ENCODE peak calls at places on chromosomes 2 and 18, in ten cellular contexts. One of them, this sample, is unnamed.

GRCh38 chr2:60445684-60446184 is 107.7 kb downstream of the BCL11A start:
- DNase-seq in thyroid gland: no peak
- DNase-seq in NCI-H1417: peak; percentile 27
- DNase-seq in heart left ventricle: no peak
- DNase-seq in pancreas: no peak
- DNase-seq in small intestine: peak; percentile 38
- DNase-seq in T-helper 17 cell: no peak
- DNase-seq in WTC11: no peak
- DNase-seq in stimulated activated CD8-positive, alpha-beta memory T cell treated with anti-CD3 and anti-CD28 coated beads, Interleukin-15, amount 100 ng/mL, for 24 hours: no peak
- DNase-seq in RPMI8226: peak; percentile 46
- DNase-seq in this sample: no peak

GRCh38 chr2:33491685-33492084 is 15.2 kb downstream of the RASGRP3 start:
- DNase-seq in T-helper 17 cell: no peak
- DNase-seq in heart left ventricle: no peak
- DNase-seq in NCI-H1417: no peak
- DNase-seq in RPMI8226: no peak
- DNase-seq in WTC11: peak; percentile 38
- DNase-seq in thyroid gland: peak; percentile 60
- DNase-seq in small intestine: no peak
- DNase-seq in pancreas: no peak
- DNase-seq in stimulated activated CD8-positive, alpha-beta memory T cell treated with anti-CD3 and anti-CD28 coated beads, Interleukin-15, amount 100 ng/mL, for 24 hours: no peak
- DNase-seq in this sample: no peak

GRCh38 chr2:119756837-119757236 is 2.9 kb upstream of the PTPN4 start:
- DNase-seq in T-helper 17 cell: no peak
- DNase-seq in NCI-H1417: no peak
- DNase-seq in WTC11: no peak
- DNase-seq in stimulated activated CD8-positive, alpha-beta memory T cell treated with anti-CD3 and anti-CD28 coated beads, Interleukin-15, amount 100 ng/mL, for 24 hours: no peak
- DNase-seq in small intestine: peak; percentile 67
- DNase-seq in thyroid gland: peak; percentile 88
- DNase-seq in pancreas: peak; percentile 63
- DNase-seq in heart left ventricle: peak; percentile 74
- DNase-seq in RPMI8226: no peak
- DNase-seq in this sample: peak; percentile 92

GRCh38 chr2:183347969-183348368 is 223.7 kb downstream of the NUP35 start:
- DNase-seq in small intestine: no peak
- DNase-seq in RPMI8226: no peak
- DNase-seq in pancreas: no peak
- DNase-seq in stimulated activated CD8-positive, alpha-beta memory T cell treated with anti-CD3 and anti-CD28 coated beads, Interleukin-15, amount 100 ng/mL, for 24 hours: no peak
- DNase-seq in thyroid gland: no peak
- DNase-seq in WTC11: no peak
- DNase-seq in heart left ventricle: no peak
- DNase-seq in NCI-H1417: no peak
- DNase-seq in T-helper 17 cell: no peak
- DNase-seq in this sample: no peak

GRCh38 chr18:12296087-12296403 is 12.0 kb upstream of the TUBB6 start:
- DNase-seq in stimulated activated CD8-positive, alpha-beta memory T cell treated with anti-CD3 and anti-CD28 coated beads, Interleukin-15, amount 100 ng/mL, for 24 hours: no peak
- DNase-seq in RPMI8226: no peak
- DNase-seq in pancreas: no peak
- DNase-seq in thyroid gland: no peak
- DNase-seq in heart left ventricle: no peak
- DNase-seq in small intestine: no peak
- DNase-seq in T-helper 17 cell: no peak
- DNase-seq in WTC11: no peak
- DNase-seq in NCI-H1417: no peak
- DNase-seq in this sample: no peak

GRCh38 chr2:234795272-234795920 is 156.4 kb upstream of the SH3BP4 start:
- DNase-seq in small intestine: no peak
- DNase-seq in pancreas: no peak
- DNase-seq in NCI-H1417: no peak
- DNase-seq in thyroid gland: no peak
- DNase-seq in stimulated activated CD8-positive, alpha-beta memory T cell treated with anti-CD3 and anti-CD28 coated beads, Interleukin-15, amount 100 ng/mL, for 24 hours: no peak
- DNase-seq in heart left ventricle: no peak
- DNase-seq in RPMI8226: no peak
- DNase-seq in T-helper 17 cell: no peak
- DNase-seq in WTC11: no peak
- DNase-seq in this sample: peak; percentile 61

GRCh38 chr2:218812096-218812815 is 19.3 kb downstream of the PRKAG3 start:
- DNase-seq in WTC11: no peak
- DNase-seq in RPMI8226: no peak
- DNase-seq in NCI-H1417: no peak
- DNase-seq in stimulated activated CD8-positive, alpha-beta memory T cell treated with anti-CD3 and anti-CD28 coated beads, Interleukin-15, amount 100 ng/mL, for 24 hours: no peak
- DNase-seq in T-helper 17 cell: no peak
- DNase-seq in heart left ventricle: no peak
- DNase-seq in small intestine: no peak
- DNase-seq in thyroid gland: no peak
- DNase-seq in pancreas: no peak
- DNase-seq in this sample: no peak

GRCh38 chr2:191927319-191927867 is 80.5 kb upstream of the CAVIN2 start:
- DNase-seq in RPMI8226: peak; percentile 12
- DNase-seq in NCI-H1417: peak; percentile 26
- DNase-seq in T-helper 17 cell: no peak
- DNase-seq in thyroid gland: peak; percentile 84
- DNase-seq in stimulated activated CD8-positive, alpha-beta memory T cell treated with anti-CD3 and anti-CD28 coated beads, Interleukin-15, amount 100 ng/mL, for 24 hours: no peak
- DNase-seq in pancreas: no peak
- DNase-seq in WTC11: no peak
- DNase-seq in small intestine: peak; percentile 32
- DNase-seq in heart left ventricle: peak; percentile 50
- DNase-seq in this sample: peak; percentile 95